ENCODE peak calls at places on chromosomes 6 and 20, in seven cellular contexts. G is endothelial cell of umbilical vein, W is GM23338, M is vagina, J is GM23248, T is heart right ventricle, N is A549. C is an unnamed sample.

GRCh38 chr6:82878812-82879211 is 186.8 kb downstream of the UBE3D start:
- DNase-seq in G (peak), W (no peak), M (no peak), J (no peak), T (no peak), N (no peak), C (peak)

GRCh38 chr6:80154160-80154559 is 47.7 kb downstream of the BCKDHB start:
- DNase-seq in G (no peak), W (no peak), M (no peak), J (no peak), T (no peak), N (no peak), C (no peak)

GRCh38 chr20:3771552-3772058 is 4.1 kb upstream of the ADISSP start:
- DNase-seq in G (no peak), W (no peak), M (no peak), J (no peak), T (no peak), N (no peak), C (no peak)

GRCh38 chr6:169783971-169784930 is 32.8 kb downstream of the ERMARD start:
- DNase-seq in G (no peak), W (no peak), M (peak), J (no peak), T (no peak), N (no peak), C (no peak)

GRCh38 chr20:4949833-4950178 is 51.5 kb downstream of the SLC23A2 start:
- DNase-seq in G (peak), W (peak), M (no peak), J (peak), T (no peak), N (peak), C (peak)

GRCh38 chr20:61875221-61875885 is 190.3 kb downstream of the TAF4 start:
- DNase-seq in G (no peak), W (peak), M (no peak), J (no peak), T (no peak), N (no peak), C (no peak)

GRCh38 chr6:62441182-62441581 is 155.2 kb upstream of the KHDRBS2 start:
- DNase-seq in G (no peak), W (no peak), M (no peak), J (no peak), T (no peak), N (no peak), C (no peak)

GRCh38 chr20:32509639-32510066 is 75.5 kb downstream of the NOL4L start:
- DNase-seq in G (peak), W (no peak), M (no peak), J (no peak), T (no peak), N (no peak), C (peak)

GRCh38 chr6:150514806-150515362 is 84.8 kb upstream of the PLEKHG1 start:
- DNase-seq in G (no peak), W (no peak), M (no peak), J (no peak), T (no peak), N (no peak), C (no peak)

GRCh38 chr6:28597924-28598323 is 72.2 kb downstream of the GPX5 start:
- DNase-seq in G (no peak), W (peak), M (no peak), J (peak), T (no peak), N (peak), C (peak)

GRCh38 chr6:159969921-159970320 is 1.0 kb downstream of the IGF2R start:
- DNase-seq in G (peak), W (peak), M (no peak), J (peak), T (peak), N (peak), C (peak)

GRCh38 chr6:22082278-22082677 is 214.6 kb downstream of the PRL start:
- DNase-seq in G (no peak), W (no peak), M (no peak), J (peak), T (no peak), N (no peak), C (peak)

GRCh38 chr6:42571611-42572342 is 7.9 kb downstream of the UBR2 start:
- DNase-seq in G (no peak), W (peak), M (no peak), J (peak), T (no peak), N (no peak), C (peak)

GRCh38 chr6:85453490-85453889 is 3.6 kb downstream of the NT5E start:
- DNase-seq in G (no peak), W (no peak), M (no peak), J (no peak), T (no peak), N (no peak), C (no peak)

GRCh38 chr20:62694106-62694505 is 14.5 kb upstream of the NTSR1 start:
- DNase-seq in G (no peak), W (no peak), M (no peak), J (no peak), T (no peak), N (no peak), C (no peak)

GRCh38 chr20:41342474-41343464 is 2.1 kb downstream of the LPIN3 start:
- DNase-seq in G (no peak), W (no peak), M (no peak), J (no peak), T (no peak), N (no peak), C (no peak)

GRCh38 chr20:22691369-22692118 is 107.2 kb upstream of the FOXA2 start:
- DNase-seq in G (peak), W (peak), M (peak), J (peak), T (peak), N (peak), C (peak)

GRCh38 chr20:24690408-24690807 is 221.0 kb downstream of the SYNDIG1 start:
- DNase-seq in G (no peak), W (no peak), M (peak), J (no peak), T (no peak), N (no peak), C (no peak)

GRCh38 chr6:95784019-95784418 is 206.7 kb downstream of the MANEA start:
- DNase-seq in G (no peak), W (no peak), M (no peak), J (no peak), T (no peak), N (no peak), C (no peak)

GRCh38 chr20:51661609-51662178 is 106.5 kb downstream of the ATP9A start:
- DNase-seq in G (peak), W (no peak), M (no peak), J (peak), T (no peak), N (peak), C (peak)

GRCh38 chr6:117265425-117266266 is at the start of gene VGLL2:
- DNase-seq in G (peak), W (peak), M (no peak), J (peak), T (no peak), N (peak), C (peak)

GRCh38 chr6:971981-972640 is 279.2 kb upstream of the EXOC2 start:
- DNase-seq in G (no peak), W (no peak), M (no peak), J (peak), T (no peak), N (no peak), C (no peak)

GRCh38 chr20:42530855-42531674 is 658.6 kb downstream of the PTPRT start:
- DNase-seq in G (no peak), W (peak), M (no peak), J (peak), T (peak), N (peak), C (no peak)

GRCh38 chr6:4460595-4461475 is 315.4 kb upstream of the CDYL start:
- DNase-seq in G (no peak), W (no peak), M (peak), J (peak), T (peak), N (no peak), C (peak)

GRCh38 chr6:125588268-125588667 is 161.2 kb upstream of the HEY2 start:
- DNase-seq in G (peak), W (no peak), M (no peak), J (peak), T (no peak), N (no peak), C (no peak)

GRCh38 chr6:37432590-37432915 is 468 bp upstream of the CMTR1 start:
- DNase-seq in G (no peak), W (no peak), M (no peak), J (no peak), T (no peak), N (no peak), C (no peak)

GRCh38 chr6:5122504-5123112 is 37.5 kb downstream of the PPP1R3G start:
- DNase-seq in G (no peak), W (no peak), M (no peak), J (no peak), T (no peak), N (no peak), C (no peak)

GRCh38 chr6:87754828-87755227 is 52.8 kb upstream of the AKIRIN2 start:
- DNase-seq in G (no peak), W (no peak), M (no peak), J (no peak), T (no peak), N (no peak), C (no peak)

DNA sequence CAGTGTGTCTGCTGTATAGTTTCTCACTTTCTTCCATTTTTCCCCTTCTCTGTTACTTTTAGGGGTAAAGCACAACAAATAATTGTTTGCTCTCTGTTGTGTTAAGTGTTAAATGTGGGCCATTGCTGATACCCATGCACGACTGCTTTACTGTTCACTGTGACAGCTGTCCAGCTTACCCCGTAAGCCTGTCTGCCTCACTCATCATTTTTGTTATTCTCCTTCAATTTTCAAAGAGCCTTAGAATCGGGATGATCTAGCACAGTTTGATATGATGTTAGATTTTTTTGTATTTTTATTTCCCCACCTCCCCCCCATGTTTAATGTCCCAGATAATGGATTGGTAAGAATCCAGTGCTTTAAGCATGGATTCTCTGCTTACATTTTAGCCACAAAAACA is 41.2 kb upstream of the MLIP start:
- DNase-seq in G (peak), W (no peak), M (no peak), J (peak), T (no peak), N (no peak), C (no peak)
- H3K27ac ChIP-seq in G (no peak), W (no peak), M (no peak), J (no peak), T (no peak), N (no peak), C (peak)

DNA sequence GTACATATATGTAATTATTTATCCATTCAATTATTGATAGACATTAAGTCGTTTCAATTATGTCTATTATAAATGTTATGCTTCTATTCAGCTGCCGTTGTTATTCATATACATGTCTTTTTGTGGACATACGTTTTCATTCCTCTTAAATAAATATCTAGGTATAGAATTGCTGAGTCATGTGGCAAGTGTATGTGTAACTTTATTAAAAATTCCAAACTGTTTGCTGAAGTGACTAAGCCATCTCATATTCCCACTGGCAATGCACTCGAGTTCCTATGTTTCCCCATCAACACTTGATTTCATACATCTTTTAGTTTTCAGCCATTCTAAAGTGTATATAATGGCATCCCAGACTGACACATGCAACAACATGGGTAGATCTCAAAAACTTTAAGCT is 739.7 kb upstream of the POU3F2 start:
- DNase-seq in G (no peak), W (no peak), M (no peak), J (peak), T (no peak), N (no peak), C (no peak)
- H3K27ac ChIP-seq in G (no peak), W (no peak), M (no peak), J (no peak), T (no peak), N (no peak), C (no peak)

GRCh38 chr6:8183266-8183665 is 80.9 kb upstream of the EEF1E1 start:
- DNase-seq in G (no peak), W (no peak), M (no peak), J (no peak), T (no peak), N (no peak), C (no peak)
- H3K27ac ChIP-seq in G (no peak), W (no peak), M (no peak), J (peak), T (no peak), N (no peak), C (no peak)

GRCh38 chr6:166907871-166908806 is 48.2 kb downstream of the RNASET2 start:
- DNase-seq in G (no peak), W (no peak), M (peak), J (no peak), T (no peak), N (no peak), C (no peak)

GRCh38 chr6:166910601-166911000 is 45.7 kb downstream of the RNASET2 start:
- DNase-seq in G (no peak), W (no peak), M (peak), J (peak), T (no peak), N (no peak), C (peak)

GRCh38 chr6:166907373-166907841 is 48.9 kb downstream of the RNASET2 start:
- DNase-seq in G (no peak), W (no peak), M (peak), J (no peak), T (no peak), N (no peak), C (no peak)

GRCh38 chr6:166908812-166909211 is 47.5 kb downstream of the RNASET2 start:
- DNase-seq in G (no peak), W (no peak), M (no peak), J (no peak), T (no peak), N (no peak), C (no peak)

GRCh38 chr6:166911248-166911677 is 45.1 kb downstream of the RNASET2 start:
- DNase-seq in G (no peak), W (no peak), M (peak), J (no peak), T (no peak), N (no peak), C (peak)
- H3K27ac ChIP-seq in G (no peak), W (no peak), M (no peak), J (no peak), T (no peak), N (no peak), C (no peak)

GRCh38 chr20:37314099-37314498 is 24.6 kb downstream of the MANBAL start:
- DNase-seq in G (no peak), W (no peak), M (no peak), J (no peak), T (no peak), N (no peak), C (no peak)

GRCh38 chr20:37315293-37316110 is 26.0 kb downstream of the MANBAL start:
- DNase-seq in G (no peak), W (no peak), M (no peak), J (peak), T (peak), N (no peak), C (peak)

GRCh38 chr20:37316116-37316774 is 26.8 kb downstream of the MANBAL start:
- DNase-seq in G (no peak), W (no peak), M (no peak), J (no peak), T (no peak), N (no peak), C (no peak)

GRCh38 chr20:37313546-37314091 is 24.2 kb downstream of the MANBAL start:
- DNase-seq in G (no peak), W (no peak), M (no peak), J (no peak), T (no peak), N (no peak), C (no peak)

DNA sequence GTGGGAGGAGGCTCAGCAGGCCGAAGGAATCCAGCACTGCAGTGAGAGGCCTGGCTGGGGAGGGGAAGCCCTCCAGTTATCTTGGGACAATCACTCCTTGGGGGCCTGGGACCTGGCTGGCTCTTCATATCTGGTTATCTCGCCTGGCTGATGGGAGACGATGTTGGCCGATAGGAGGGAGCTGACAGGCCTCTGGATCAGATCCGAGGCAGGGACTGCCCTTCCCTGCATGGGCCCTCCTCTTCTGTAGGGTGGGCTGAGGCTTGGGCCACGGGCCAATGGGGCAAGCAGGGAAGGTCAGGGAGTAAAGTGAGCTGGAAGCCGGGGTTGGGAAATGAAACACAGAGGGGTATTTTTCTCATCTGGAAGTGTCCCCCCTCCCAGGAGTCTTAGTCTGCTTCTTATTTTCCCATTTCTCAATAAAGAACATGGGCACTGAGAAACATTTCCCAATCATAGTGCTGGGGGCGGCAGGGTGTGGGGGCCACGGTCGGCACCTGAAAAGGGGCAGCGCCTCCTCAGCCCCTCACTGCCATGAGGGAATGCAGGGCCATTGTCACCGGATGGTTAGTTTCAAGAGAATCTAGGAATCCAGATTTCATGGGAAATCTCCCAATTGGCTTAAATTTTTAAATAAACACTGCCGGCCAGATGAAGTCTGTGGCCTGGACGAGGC is 25.3 kb downstream of the MANBAL start:
- DNase-seq in G (no peak), W (no peak), M (no peak), J (peak), T (no peak), N (no peak), C (no peak)
- H3K27ac ChIP-seq in G (no peak), W (peak), M (peak), J (peak), T (peak), N (peak), C (peak)

GRCh38 chr6:127288705-127289104 is 22.0 kb downstream of the RNF146 start:
- DNase-seq in G (no peak), W (no peak), M (no peak), J (peak), T (no peak), N (no peak), C (peak)
- H3K27ac ChIP-seq in G (no peak), W (no peak), M (no peak), J (no peak), T (peak), N (no peak), C (no peak)